ENCODE peak calls at places on chromosomes 1 and 21, in seven cellular contexts. F is HCT116, Y is NB4, L is body of pancreas, B is tibial nerve, S is stomach, Z is heart left ventricle. G is an unnamed sample.

GRCh38 chr1:60876952-60877351 is 205.4 kb upstream of the NFIA start:
- DNase-seq in F (no peak), Y (no peak), L (no peak), B (no peak), S (no peak), Z (no peak), G (no peak)

GRCh38 chr1:20143734-20144565 is 4.8 kb downstream of the PLA2G2F start:
- DNase-seq in F (no peak), Y (no peak), L (no peak), B (no peak), S (no peak), Z (no peak), G (no peak)

GRCh38 chr1:7580923-7581753 is 190.0 kb upstream of the VAMP3 start:
- DNase-seq in F (no peak), Y (peak; percentile 55), L (peak; percentile 10), B (no peak), S (no peak), Z (peak; percentile 31), G (no peak)

GRCh38 chr1:42035205-42035829 is 116.6 kb upstream of the HIVEP3 start:
- DNase-seq in F (peak; percentile 10), Y (peak; percentile 14), L (peak; percentile 70), B (peak; percentile 27), S (peak; percentile 61), Z (peak; percentile 71), G (peak; percentile 74)

GRCh38 chr1:63799810-63800209 is 26.0 kb downstream of the ROR1 start:
- DNase-seq in F (no peak), Y (no peak), L (no peak), B (no peak), S (no peak), Z (no peak), G (no peak)

GRCh38 chr1:46039571-46040052 is 92.8 kb downstream of the PIK3R3 start:
- DNase-seq in F (no peak), Y (peak; percentile 49), L (peak; percentile 46), B (no peak), S (no peak), Z (no peak), G (no peak)

GRCh38 chr21:19523731-19524130 is 1120.1 kb upstream of the TMPRSS15 start:
- DNase-seq in F (no peak), Y (peak; percentile 15), L (no peak), B (no peak), S (no peak), Z (no peak), G (no peak)

GRCh38 chr1:215992620-215993019 is 425.5 kb downstream of the KCTD3 start:
- DNase-seq in F (no peak), Y (peak; percentile 12), L (no peak), B (no peak), S (no peak), Z (no peak), G (no peak)

GRCh38 chr1:111989531-111990025 is at the start of gene KCND3:
- DNase-seq in F (no peak), Y (no peak), L (peak; percentile 47), B (no peak), S (peak; percentile 49), Z (peak; percentile 55), G (peak; percentile 57)

GRCh38 chr21:33988237-33988835 is 72.7 kb upstream of the ATP5PO start:
- DNase-seq in F (no peak), Y (no peak), L (no peak), B (no peak), S (no peak), Z (no peak), G (no peak)

GRCh38 chr1:1631793-1632420 is at the start of gene MMP23B:
- DNase-seq in F (no peak), Y (peak; percentile 38), L (no peak), B (no peak), S (no peak), Z (peak; percentile 68), G (peak; percentile 51)

GRCh38 chr1:169890761-169891538 is 2.7 kb downstream of the SCYL3 start:
- DNase-seq in F (no peak), Y (peak; percentile 51), L (peak; percentile 60), B (no peak), S (peak; percentile 43), Z (no peak), G (no peak)

GRCh38 chr1:109467301-109467777 is 993 bp downstream of the SYPL2 start:
- DNase-seq in F (no peak), Y (no peak), L (no peak), B (no peak), S (no peak), Z (no peak), G (no peak)

GRCh38 chr21:39121600-39122355 is 61.5 kb downstream of the PSMG1 start:
- DNase-seq in F (no peak), Y (no peak), L (no peak), B (no peak), S (no peak), Z (no peak), G (no peak)

GRCh38 chr1:161787355-161787754 is 21.2 kb downstream of the ATF6 start:
- DNase-seq in F (no peak), Y (no peak), L (no peak), B (no peak), S (no peak), Z (no peak), G (no peak)
- TF ChIP-seq CTCF in F (no peak), Y (no peak), L (no peak), B (no peak), S (no peak), Z (no peak), G (no peak)

GRCh38 chr1:37128091-37128490 is 93.8 kb upstream of the GRIK3 start:
- DNase-seq in F (no peak), Y (no peak), L (no peak), B (no peak), S (no peak), Z (no peak), G (no peak)

GRCh38 chr1:37133276-37134145 is 99.2 kb upstream of the GRIK3 start:
- DNase-seq in F (no peak), Y (no peak), L (no peak), B (no peak), S (no peak), Z (no peak), G (no peak)

GRCh38 chr1:37131281-37131680 is 97.0 kb upstream of the GRIK3 start:
- DNase-seq in F (no peak), Y (no peak), L (no peak), B (no peak), S (no peak), Z (no peak), G (no peak)

GRCh38 chr1:37127254-37127748 is 93.0 kb upstream of the GRIK3 start:
- DNase-seq in F (no peak), Y (no peak), L (peak; percentile 50), B (no peak), S (no peak), Z (no peak), G (no peak)

GRCh38 chr1:37130221-37130948 is 96.1 kb upstream of the GRIK3 start:
- DNase-seq in F (no peak), Y (no peak), L (no peak), B (no peak), S (no peak), Z (no peak), G (no peak)
- H3K4me3 ChIP-seq in F (no peak overlapping the region), Y (no peak overlapping the region), L (no peak overlapping the region), B (no peak overlapping the region), S (no peak overlapping the region), Z (no peak overlapping the region), G (no peak overlapping the region)

GRCh38 chr1:229508823-229509337 is 739 bp upstream of the NUP133 start:
- DNase-seq in F (no peak), Y (peak; percentile 14), L (no peak), B (no peak), S (no peak), Z (no peak), G (no peak)

GRCh38 chr1:229506633-229507032 is 1.5 kb downstream of the NUP133 start:
- DNase-seq in F (no peak), Y (no peak), L (no peak), B (no peak), S (no peak), Z (no peak), G (no peak)

GRCh38 chr1:229507502-229507901 is 639 bp downstream of the NUP133 start:
- DNase-seq in F (no peak), Y (no peak), L (no peak), B (no peak), S (no peak), Z (no peak), G (no peak)

GRCh38 chr1:229509576-229509975 is 1.4 kb upstream of the NUP133 start:
- DNase-seq in F (no peak), Y (peak; percentile 84), L (no peak), B (no peak), S (no peak), Z (no peak), G (no peak)

GRCh38 chr1:229507951-229508822 is at the start of gene NUP133:
- DNase-seq in F (peak; percentile 97), Y (peak; percentile 98), L (peak; percentile 99), B (peak; percentile 99), S (peak; percentile 100), Z (peak; percentile 99), G (peak; percentile 100)
- TF ChIP-seq POLR2A in F (peak; percentile 87), Y (peak; percentile 87), L (peak; percentile 87), B (peak; percentile 65), S (peak; percentile 80), Z (peak; percentile 91), G (peak; percentile 87)

GRCh38 chr1:187476671-187477070 is 647.9 kb downstream of the PLA2G4A start:
- DNase-seq in F (no peak), Y (no peak), L (no peak), B (no peak), S (no peak), Z (no peak), G (no peak)
- TF ChIP-seq CTCF in F (peak; percentile 30), Y (no peak), L (peak; percentile 25), B (peak; percentile 9), S (no peak), Z (peak; percentile 42), G (no peak)

DNA sequence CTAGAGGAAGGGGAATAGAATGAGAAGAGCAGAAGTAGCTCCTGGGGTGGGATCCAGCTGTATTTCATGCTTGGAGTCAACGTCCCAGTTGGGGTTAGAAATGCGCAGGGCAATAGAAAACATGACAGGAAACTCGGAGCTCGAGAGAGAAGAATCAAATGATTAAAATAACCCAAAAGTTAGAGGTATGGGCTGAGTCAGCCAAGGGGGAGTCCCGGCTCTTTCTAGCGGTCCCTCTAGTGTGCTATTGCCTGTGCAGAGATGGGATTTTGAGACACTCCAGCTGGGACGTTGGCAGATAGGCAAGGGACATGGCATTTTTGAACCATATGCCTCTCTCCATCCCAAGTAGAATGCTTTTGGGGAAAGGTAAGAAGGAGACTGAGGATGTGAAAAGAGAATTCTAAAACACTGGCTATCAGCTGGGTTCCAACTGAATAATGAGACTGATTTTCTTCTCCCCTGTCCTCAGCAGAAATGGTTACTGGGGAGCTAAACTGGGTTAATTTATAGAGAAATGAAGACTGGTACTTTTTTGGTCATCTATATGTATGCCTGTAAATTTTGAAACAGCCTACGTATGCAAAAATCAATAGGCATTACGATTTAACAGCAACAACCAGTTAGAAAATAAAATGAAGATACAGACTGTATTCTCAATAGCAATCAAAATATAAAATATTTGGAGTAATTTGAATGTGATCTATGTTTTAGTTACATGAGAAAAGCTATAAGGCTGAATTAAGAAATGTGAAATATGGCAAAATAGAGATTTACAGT is 7.0 kb upstream of the VPS26C start:
- DNase-seq in F (no peak), Y (no peak), L (no peak), B (no peak), S (no peak), Z (no peak), G (no peak)
- H3K4me3 ChIP-seq in F (no peak overlapping the region), Y (no peak overlapping the region), L (no peak overlapping the region), B (no peak overlapping the region), S (no peak overlapping the region), Z (no peak overlapping the region), G (no peak overlapping the region)

G was measured in Peyer's patch.